ENCODE peak calls at places on chromosomes 11 and 22, in ten cellular contexts. W is IMR-90, I is foreskin fibroblast, P is H7, V is left lung, M is uterus, R is heart right ventricle, S is astrocyte of the spinal cord, U is fibroblast of the aortic adventitia, D is brain microvascular endothelial cell. T is an unnamed sample.

GRCh38 chr22:31107206-31108118 is at the start of gene SELENOM:
- DNase-seq in M (peak; percentile 99), V (peak; percentile 99), P (peak; percentile 98), S (peak; percentile 99), I (peak; percentile 100), D (peak; percentile 96), W (peak; percentile 98), R (peak; percentile 98), U (peak; percentile 98), T (peak; percentile 97)

GRCh38 chr22:31089101-31090100 is 8.3 kb downstream of the SMTN start:
- DNase-seq in U (peak; percentile 53), V (peak; percentile 86), P (peak; percentile 89), R (peak; percentile 5), W (no peak), M (peak; percentile 73), S (peak; percentile 20), D (no peak), I (peak; percentile 74), T (peak; percentile 50)

GRCh38 chr11:35030716-35031213 is 108.2 kb upstream of the CD44 start:
- DNase-seq in D (peak; percentile 98), W (peak; percentile 98), I (peak; percentile 95), U (peak; percentile 83), R (peak; percentile 58), M (peak; percentile 72), P (no peak), V (peak; percentile 69), S (peak; percentile 97), T (peak; percentile 93)

GRCh38 chr11:41309716-41310115 is 149.7 kb downstream of the LRRC4C start:
- DNase-seq in P (peak; percentile 22), W (no peak), V (no peak), I (no peak), M (no peak), S (no peak), D (no peak), R (no peak), U (no peak), T (no peak)

GRCh38 chr11:113106507-113106906 is 145.3 kb downstream of the NCAM1 start:
- DNase-seq in D (peak; percentile 31), R (no peak), P (no peak), W (peak; percentile 5), U (peak; percentile 2), I (peak; percentile 1), S (peak; percentile 74), M (no peak), V (no peak), T (peak; percentile 55)

GRCh38 chr11:103892603-103893002 is 143.8 kb upstream of the DDI1 start:
- DNase-seq in D (peak; percentile 81), P (no peak), I (peak; percentile 38), S (peak; percentile 67), W (peak; percentile 83), R (no peak), M (no peak), U (peak; percentile 42), V (no peak), T (peak; percentile 84)

GRCh38 chr22:39728236-39728860 is 157.8 kb downstream of the CACNA1I start:
- DNase-seq in I (no peak), S (no peak), D (no peak), U (no peak), W (no peak), V (peak; percentile 37), M (no peak), P (no peak), R (no peak), T (no peak)

GRCh38 chr11:64856382-64857227 is 12.2 kb upstream of the CDC42BPG start:
- DNase-seq in V (peak; percentile 94), W (peak; percentile 85), P (no peak), I (peak; percentile 93), S (peak; percentile 62), U (peak; percentile 77), D (peak; percentile 69), R (no peak), M (peak; percentile 53), T (peak; percentile 96)

GRCh38 chr11:69636512-69636866 is 4.5 kb upstream of the CCND1 start:
- DNase-seq in P (peak; percentile 91), D (peak; percentile 89), S (peak; percentile 87), W (peak; percentile 90), V (peak; percentile 90), M (peak; percentile 53), R (peak; percentile 88), U (peak; percentile 92), I (peak; percentile 96), T (peak; percentile 78)

GRCh38 chr11:76805206-76805913 is 22.2 kb downstream of the TSKU start:
- DNase-seq in M (peak; percentile 13), W (peak; percentile 60), R (no peak), S (no peak), I (peak; percentile 25), U (no peak), V (no peak), D (no peak), P (peak; percentile 11), T (peak; percentile 37)

GRCh38 chr11:12269104-12269441 is 108.3 kb upstream of the PARVA start:
- DNase-seq in V (no peak), I (peak; percentile 29), P (no peak), U (no peak), M (peak; percentile 45), W (peak; percentile 68), R (no peak), D (no peak), S (no peak), T (no peak)

GRCh38 chr11:47143322-47143721 is 33.4 kb downstream of the ARFGAP2 start:
- DNase-seq in R (peak; percentile 49), U (peak; percentile 79), I (peak; percentile 96), M (no peak), V (no peak), S (peak; percentile 84), W (peak; percentile 97), P (no peak), D (peak; percentile 57), T (peak; percentile 71)

GRCh38 chr22:30511109-30511508 is 5.6 kb upstream of the SEC14L4 start:
- DNase-seq in R (no peak), P (no peak), S (no peak), I (no peak), U (no peak), W (no peak), D (no peak), V (no peak), M (no peak), T (no peak)

GRCh38 chr11:125123194-125123946 is 11.9 kb upstream of the TMEM218 start:
- DNase-seq in S (no peak), U (no peak), R (no peak), W (peak; percentile 28), V (no peak), I (no peak), M (no peak), D (no peak), P (no peak), T (no peak)
- H3K4me3 ChIP-seq in S (no peak overlapping the region), U (no peak overlapping the region), R (no peak overlapping the region), W (no peak overlapping the region), V (no peak overlapping the region), I (no peak overlapping the region), M (no peak overlapping the region), D (no peak overlapping the region), P (no peak overlapping the region), T (no peak overlapping the region)

GRCh38 chr11:122714021-122714420 is 58.5 kb downstream of the UBASH3B start:
- DNase-seq in D (no peak), S (no peak), R (no peak), V (no peak), P (no peak), U (no peak), W (no peak), M (no peak), I (no peak), T (no peak)
- H3K4me3 ChIP-seq in D (no peak overlapping the region), S (no peak overlapping the region), R (no peak overlapping the region), V (no peak overlapping the region), P (no peak overlapping the region), U (no peak overlapping the region), W (no peak overlapping the region), M (no peak overlapping the region), I (no peak overlapping the region), T (no peak overlapping the region)

DNA sequence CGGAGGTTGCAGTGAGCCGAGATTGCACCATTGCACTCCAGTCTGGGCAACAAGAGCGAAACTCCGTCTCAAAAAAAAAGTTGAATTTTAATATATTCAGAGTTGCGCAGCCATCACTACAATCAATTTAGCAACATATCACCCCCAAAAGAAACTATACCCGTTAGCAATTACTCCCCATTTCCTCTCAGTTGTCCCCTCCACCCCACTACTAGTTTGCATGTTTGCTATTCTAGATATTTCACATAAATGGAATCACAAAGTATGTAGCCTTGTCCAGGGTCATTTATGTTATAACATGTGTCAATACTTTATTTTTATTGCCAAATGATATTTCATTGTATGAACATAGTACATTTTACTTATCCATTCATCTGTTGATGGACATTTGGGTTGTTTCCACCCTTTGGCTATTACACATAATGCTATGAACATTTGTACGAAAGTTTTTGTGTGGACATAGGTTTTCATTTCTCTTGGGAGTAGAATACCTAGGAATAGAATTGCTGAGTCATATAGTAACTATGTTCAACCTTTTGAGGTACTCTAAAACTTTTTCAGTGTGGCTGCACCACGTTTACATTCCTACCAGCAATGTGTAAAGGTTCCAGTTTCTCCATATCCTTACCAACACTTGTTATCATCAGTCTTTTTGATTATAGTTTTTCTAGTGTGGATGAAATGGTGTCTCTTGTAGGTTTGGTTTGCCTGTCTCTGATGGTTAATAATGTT is 2.2 kb downstream of the ZNF143 start:
- DNase-seq in V (no peak), R (no peak), M (no peak), P (no peak), D (no peak), I (no peak), S (no peak), U (peak; percentile 5), W (no peak), T (no peak)
- H3K4me3 ChIP-seq in V (no peak overlapping the region), R (no peak overlapping the region), M (no peak overlapping the region), P (no peak overlapping the region), D (no peak overlapping the region), I (no peak overlapping the region), S (no peak overlapping the region), U (no peak overlapping the region), W (no peak overlapping the region), T (no peak overlapping the region)

GRCh38 chr11:71443736-71444410 is 4.3 kb downstream of the DHCR7 start:
- DNase-seq in P (no peak), W (no peak), M (no peak), S (no peak), D (no peak), U (no peak), I (no peak), R (no peak), V (no peak), T (no peak)

GRCh38 chr11:71446942-71447688 is 1.1 kb downstream of the DHCR7 start:
- DNase-seq in S (peak; percentile 54), V (no peak), W (peak; percentile 66), P (no peak), I (peak; percentile 89), R (no peak), U (peak; percentile 66), D (peak; percentile 61), M (no peak), T (no peak)

GRCh38 chr11:71444811-71445210 is 3.4 kb downstream of the DHCR7 start:
- DNase-seq in U (no peak), P (no peak), I (no peak), V (no peak), M (no peak), D (no peak), R (no peak), W (no peak), S (no peak), T (no peak)

GRCh38 chr11:71447791-71448256 is 369 bp downstream of the DHCR7 start:
- DNase-seq in D (no peak), P (peak; percentile 93), W (no peak), U (no peak), V (peak; percentile 89), M (no peak), I (no peak), S (peak; percentile 6), R (no peak), T (no peak)

DNA sequence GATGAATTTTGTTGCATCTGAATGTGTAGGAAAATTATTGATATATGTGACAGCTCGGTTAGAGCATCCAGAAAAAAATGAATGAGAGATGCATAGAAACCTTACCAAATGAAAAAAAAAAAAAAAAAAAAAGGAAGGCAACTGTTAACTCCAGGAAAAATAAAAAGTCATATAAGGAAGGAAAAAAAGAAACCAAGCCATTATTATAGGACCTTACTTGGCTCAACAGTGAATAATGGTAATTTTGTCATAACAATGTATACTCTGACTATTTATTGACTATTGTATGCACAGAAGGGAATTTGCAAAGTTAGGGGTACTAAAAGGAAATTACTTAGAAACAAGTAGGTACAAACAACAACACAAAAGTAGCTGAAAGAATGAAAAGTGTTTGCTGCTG is 2.0 kb downstream of the DHCR7 start:
- DNase-seq in P (no peak), M (no peak), W (no peak), S (no peak), I (no peak), D (no peak), R (no peak), V (no peak), U (no peak), T (no peak)
- H3K4me3 ChIP-seq in P (no peak overlapping the region), M (no peak overlapping the region), W (no peak overlapping the region), S (no peak overlapping the region), I (no peak overlapping the region), D (no peak overlapping the region), R (no peak overlapping the region), V (no peak overlapping the region), U (no peak overlapping the region), T (no peak overlapping the region)

T was measured in SJSA1.